ENCODE peak calls at places on chromosomes 13 and 19, in nine cellular contexts. S, N, J, W, D, O, X, F and C are unnamed samples.

GRCh38 chr19:3516675-3517207 is 10.6 kb downstream of the FZR1 start:
- DNase-seq in F (no peak), N (no peak), S (no peak), O (no peak), W (no peak), D (no peak), J (peak), X (peak), C (no peak)

GRCh38 chr13:110308377-110309158 is 1.5 kb downstream of the COL4A2 start:
- DNase-seq in F (peak), W (peak), N (peak), D (peak), O (no peak), S (peak), X (no peak), J (no peak), C (peak)

GRCh38 chr19:55554749-55555152 is 9.4 kb upstream of the SBK3 start:
- DNase-seq in N (no peak), X (no peak), J (no peak), D (no peak), S (no peak), F (no peak), O (no peak), W (no peak), C (no peak)

GRCh38 chr13:108060111-108060510 is 155.2 kb downstream of the LIG4 start:
- DNase-seq in X (no peak), O (no peak), D (no peak), N (no peak), S (no peak), F (no peak), J (no peak), W (no peak), C (peak)

GRCh38 chr13:99536023-99536422 is 34.8 kb downstream of the TM9SF2 start:
- DNase-seq in W (no peak), N (no peak), J (no peak), D (no peak), F (no peak), S (no peak), O (no peak), X (no peak), C (no peak)

GRCh38 chr19:40614595-40615411 is 13.6 kb downstream of the LTBP4 start:
- DNase-seq in F (no peak), O (peak), N (peak), S (peak), W (peak), J (peak), X (peak), D (no peak), C (peak)

GRCh38 chr19:38657633-38658222 is 10.3 kb downstream of the ACTN4 start:
- DNase-seq in O (no peak), N (peak), S (peak), W (peak), D (no peak), F (peak), J (peak), X (no peak), C (peak)

GRCh38 chr19:10235003-10235402 is 3.9 kb upstream of the S1PR2 start:
- DNase-seq in F (no peak), N (no peak), X (no peak), O (no peak), D (no peak), J (no peak), W (no peak), S (no peak), C (no peak)

GRCh38 chr19:6842871-6843607 is 44.3 kb upstream of the ADGRE1 start:
- DNase-seq in J (no peak), F (no peak), D (no peak), N (no peak), W (no peak), S (no peak), O (no peak), X (no peak), C (no peak)

GRCh38 chr19:10237702-10238101 is 6.6 kb upstream of the S1PR2 start:
- DNase-seq in F (no peak), D (no peak), J (no peak), X (no peak), S (no peak), N (no peak), O (no peak), W (no peak), C (no peak)

GRCh38 chr19:38793186-38793585 is 4.2 kb downstream of the LGALS7B start:
- DNase-seq in N (no peak), D (no peak), J (no peak), W (peak), O (no peak), F (no peak), S (peak), X (no peak), C (no peak)

GRCh38 chr13:36193151-36193855 is 21.1 kb downstream of the SOHLH2 start:
- DNase-seq in O (no peak), F (no peak), N (no peak), W (peak), X (no peak), D (no peak), S (peak), J (no peak), C (peak)

GRCh38 chr13:28037399-28037798 is 48.9 kb upstream of the URAD start:
- DNase-seq in O (no peak), N (no peak), D (no peak), W (peak), S (no peak), F (peak), X (no peak), J (no peak), C (no peak)

GRCh38 chr19:536031-536880 is 4.7 kb downstream of the CDC34 start:
- DNase-seq in F (no peak), X (no peak), N (no peak), O (no peak), W (no peak), J (no peak), S (no peak), D (no peak), C (no peak)

GRCh38 chr13:33204130-33204927 is 81.2 kb downstream of the STARD13 start:
- DNase-seq in W (peak), S (no peak), N (peak), O (no peak), J (no peak), D (no peak), F (no peak), X (peak), C (no peak)

GRCh38 chr13:39448831-39449230 is 154.2 kb downstream of the LHFPL6 start:
- DNase-seq in J (no peak), S (no peak), W (no peak), F (no peak), X (no peak), D (no peak), O (no peak), N (no peak), C (peak)

GRCh38 chr13:37700887-37701286 is 102.3 kb upstream of the POSTN start:
- DNase-seq in W (peak), S (no peak), X (no peak), D (no peak), J (no peak), F (no peak), N (peak), O (no peak), C (no peak)

GRCh38 chr19:33399745-33400681 is 26.5 kb downstream of the CEBPG start:
- DNase-seq in N (no peak), X (no peak), W (no peak), S (no peak), D (no peak), F (no peak), J (no peak), O (no peak), C (no peak)

GRCh38 chr13:88411696-88412095 is 740.5 kb downstream of the SLITRK5 start:
- DNase-seq in O (no peak), S (no peak), D (no peak), X (no peak), N (no peak), W (no peak), J (no peak), F (no peak), C (no peak)

GRCh38 chr13:26971990-26972888 is 199.4 kb downstream of the USP12 start:
- DNase-seq in X (peak), S (peak), O (no peak), D (no peak), N (no peak), F (no peak), W (peak), J (peak), C (no peak)

GRCh38 chr13:114142137-114142550 is 9.7 kb upstream of the RASA3 start:
- DNase-seq in N (no peak), D (no peak), J (no peak), X (no peak), W (no peak), S (no peak), O (no peak), F (no peak), C (no peak)

GRCh38 chr19:31105761-31106160 is 243.5 kb downstream of the TSHZ3 start:
- DNase-seq in X (no peak), F (no peak), S (no peak), W (no peak), D (no peak), N (no peak), J (no peak), O (no peak), C (no peak)